ENCODE peak calls at places on chromosomes 16 and 17, in eight cellular contexts. One of them, this sample, is unnamed.
A peak's percentile ranks its signal among the peaks of the same experiment; 100 is the strongest.

GRCh38 chr17:39027037-39027436 is 59.8 kb upstream of the FBXO47 start:
- DNase-seq in IMR-90: no peak
- DNase-seq in heart left ventricle: peak; percentile 90
- DNase-seq in Peyer's patch: no peak
- DNase-seq in H54: peak; percentile 44
- DNase-seq in ovary: peak; percentile 52
- DNase-seq in adrenal gland: peak; percentile 56
- DNase-seq in erythroblast: no peak
- DNase-seq in this sample: no peak

GRCh38 chr16:53034306-53034705 is 18.4 kb downstream of the CHD9NB start:
- DNase-seq in IMR-90: peak; percentile 52
- DNase-seq in heart left ventricle: no peak
- DNase-seq in Peyer's patch: no peak
- DNase-seq in H54: no peak
- DNase-seq in ovary: no peak
- DNase-seq in adrenal gland: no peak
- DNase-seq in erythroblast: no peak
- DNase-seq in this sample: no peak

GRCh38 chr16:1791256-1791942 is 2.1 kb downstream of the IGFALS start:
- DNase-seq in IMR-90: no peak
- DNase-seq in heart left ventricle: no peak
- DNase-seq in Peyer's patch: no peak
- DNase-seq in H54: no peak
- DNase-seq in ovary: peak; percentile 22
- DNase-seq in adrenal gland: no peak
- DNase-seq in erythroblast: no peak
- DNase-seq in this sample: no peak

GRCh38 chr17:37742762-37743611 is 1.9 kb downstream of the HNF1B start:
- DNase-seq in IMR-90: no peak
- DNase-seq in heart left ventricle: no peak
- DNase-seq in Peyer's patch: no peak
- DNase-seq in H54: no peak
- DNase-seq in ovary: no peak
- DNase-seq in adrenal gland: no peak
- DNase-seq in erythroblast: peak; percentile 45
- DNase-seq in this sample: no peak

GRCh38 chr16:16025214-16025968 is 76.0 kb downstream of the ABCC1 start:
- DNase-seq in IMR-90: peak; percentile 97
- DNase-seq in heart left ventricle: no peak
- DNase-seq in Peyer's patch: peak; percentile 40
- DNase-seq in H54: peak; percentile 68
- DNase-seq in ovary: no peak
- DNase-seq in adrenal gland: peak; percentile 38
- DNase-seq in erythroblast: no peak
- DNase-seq in this sample: no peak

GRCh38 chr16:8660841-8661301 is 13.5 kb upstream of the ABAT start:
- DNase-seq in IMR-90: peak; percentile 58
- DNase-seq in heart left ventricle: peak; percentile 66
- DNase-seq in Peyer's patch: peak; percentile 42
- DNase-seq in H54: peak; percentile 53
- DNase-seq in ovary: peak; percentile 64
- DNase-seq in adrenal gland: peak; percentile 77
- DNase-seq in erythroblast: peak; percentile 67
- DNase-seq in this sample: no peak

GRCh38 chr17:51795401-51795800 is 363.1 kb downstream of the CA10 start:
- DNase-seq in IMR-90: no peak
- DNase-seq in heart left ventricle: no peak
- DNase-seq in Peyer's patch: no peak
- DNase-seq in H54: no peak
- DNase-seq in ovary: no peak
- DNase-seq in adrenal gland: no peak
- DNase-seq in erythroblast: no peak
- DNase-seq in this sample: no peak

GRCh38 chr17:17576772-17577234 is 14.7 kb downstream of the PEMT start:
- DNase-seq in IMR-90: no peak
- DNase-seq in heart left ventricle: no peak
- DNase-seq in Peyer's patch: no peak
- DNase-seq in H54: no peak
- DNase-seq in ovary: no peak
- DNase-seq in adrenal gland: no peak
- DNase-seq in erythroblast: no peak
- DNase-seq in this sample: no peak

GRCh38 chr16:1125471-1125870 is 27.4 kb upstream of the CACNA1H start:
- DNase-seq in IMR-90: peak; percentile 74
- DNase-seq in heart left ventricle: no peak
- DNase-seq in Peyer's patch: no peak
- DNase-seq in H54: peak; percentile 61
- DNase-seq in ovary: peak; percentile 61
- DNase-seq in adrenal gland: no peak
- DNase-seq in erythroblast: no peak
- DNase-seq in this sample: no peak

GRCh38 chr17:40019140-40019991 is 4.1 kb downstream of the CSF3 start:
- DNase-seq in IMR-90: peak; percentile 86
- DNase-seq in heart left ventricle: no peak
- DNase-seq in Peyer's patch: no peak
- DNase-seq in H54: no peak
- DNase-seq in ovary: peak; percentile 65
- DNase-seq in adrenal gland: peak; percentile 28
- DNase-seq in erythroblast: no peak
- DNase-seq in this sample: no peak

GRCh38 chr16:17307501-17307900 is 163.3 kb downstream of the XYLT1 start:
- DNase-seq in IMR-90: no peak
- DNase-seq in heart left ventricle: no peak
- DNase-seq in Peyer's patch: no peak
- DNase-seq in H54: no peak
- DNase-seq in ovary: no peak
- DNase-seq in adrenal gland: no peak
- DNase-seq in erythroblast: no peak
- DNase-seq in this sample: no peak

GRCh38 chr16:17459903-17460521 is 10.7 kb downstream of the XYLT1 start:
- DNase-seq in IMR-90: no peak
- DNase-seq in heart left ventricle: no peak
- DNase-seq in Peyer's patch: peak; percentile 73
- DNase-seq in H54: no peak
- DNase-seq in ovary: peak; percentile 48
- DNase-seq in adrenal gland: peak; percentile 80
- DNase-seq in erythroblast: no peak
- DNase-seq in this sample: no peak

GRCh38 chr17:41382396-41382795 is 290 bp upstream of the KRT34 start:
- DNase-seq in IMR-90: peak; percentile 45
- DNase-seq in heart left ventricle: no peak
- DNase-seq in Peyer's patch: no peak
- DNase-seq in H54: no peak
- DNase-seq in ovary: no peak
- DNase-seq in adrenal gland: no peak
- DNase-seq in erythroblast: no peak
- DNase-seq in this sample: no peak

GRCh38 chr16:66190411-66190810 is 176.1 kb upstream of the CDH5 start:
- DNase-seq in IMR-90: no peak
- DNase-seq in heart left ventricle: no peak
- DNase-seq in Peyer's patch: no peak
- DNase-seq in H54: no peak
- DNase-seq in ovary: no peak
- DNase-seq in adrenal gland: no peak
- DNase-seq in erythroblast: no peak
- DNase-seq in this sample: no peak

GRCh38 chr17:77449908-77450741 is 309.4 kb downstream of the SEC14L1 start:
- DNase-seq in IMR-90: peak; percentile 72
- DNase-seq in heart left ventricle: peak; percentile 91
- DNase-seq in Peyer's patch: peak; percentile 76
- DNase-seq in H54: peak; percentile 92
- DNase-seq in ovary: peak; percentile 89
- DNase-seq in adrenal gland: peak; percentile 95
- DNase-seq in erythroblast: no peak
- DNase-seq in this sample: no peak

GRCh38 chr17:8807070-8807550 is 7.9 kb upstream of the MFSD6L start:
- DNase-seq in IMR-90: no peak
- DNase-seq in heart left ventricle: no peak
- DNase-seq in Peyer's patch: peak; percentile 52
- DNase-seq in H54: peak; percentile 25
- DNase-seq in ovary: no peak
- DNase-seq in adrenal gland: no peak
- DNase-seq in erythroblast: no peak
- DNase-seq in this sample: no peak
- TF ChIP-seq POLR2A in IMR-90: no peak
- TF ChIP-seq POLR2A in heart left ventricle: no peak
- TF ChIP-seq POLR2A in Peyer's patch: no peak
- TF ChIP-seq POLR2A in H54: no peak
- TF ChIP-seq POLR2A in ovary: no peak
- TF ChIP-seq POLR2A in adrenal gland: no peak
- TF ChIP-seq POLR2A in erythroblast: no peak
- TF ChIP-seq POLR2A in this sample: no peak

DNA sequence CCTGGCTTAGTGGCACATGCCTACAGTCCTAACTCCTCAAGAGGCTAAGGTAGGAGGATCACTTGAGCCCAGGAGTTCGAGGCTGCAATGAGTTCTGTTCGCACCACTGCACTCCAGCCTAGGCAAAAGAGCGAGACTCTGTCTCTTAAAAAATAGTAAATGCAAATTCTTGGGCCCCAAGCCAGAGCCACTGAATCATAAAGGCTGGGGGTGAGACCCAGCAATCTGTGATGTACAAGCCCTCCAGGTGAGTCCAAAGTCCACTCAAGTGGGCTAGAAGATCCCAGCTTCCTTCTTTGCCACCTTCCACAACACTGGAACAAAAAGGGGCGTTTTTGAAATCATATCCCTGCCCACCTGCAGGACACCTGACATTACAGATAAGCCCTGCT is 16.9 kb downstream of the TRIM25 start:
- DNase-seq in IMR-90: no peak
- DNase-seq in heart left ventricle: no peak
- DNase-seq in Peyer's patch: no peak
- DNase-seq in H54: no peak
- DNase-seq in ovary: no peak
- DNase-seq in adrenal gland: no peak
- DNase-seq in erythroblast: no peak
- DNase-seq in this sample: no peak
- TF ChIP-seq POLR2A in IMR-90: no peak
- TF ChIP-seq POLR2A in heart left ventricle: no peak
- TF ChIP-seq POLR2A in Peyer's patch: no peak
- TF ChIP-seq POLR2A in H54: no peak
- TF ChIP-seq POLR2A in ovary: no peak
- TF ChIP-seq POLR2A in adrenal gland: no peak
- TF ChIP-seq POLR2A in erythroblast: no peak
- TF ChIP-seq POLR2A in this sample: no peak

DNA sequence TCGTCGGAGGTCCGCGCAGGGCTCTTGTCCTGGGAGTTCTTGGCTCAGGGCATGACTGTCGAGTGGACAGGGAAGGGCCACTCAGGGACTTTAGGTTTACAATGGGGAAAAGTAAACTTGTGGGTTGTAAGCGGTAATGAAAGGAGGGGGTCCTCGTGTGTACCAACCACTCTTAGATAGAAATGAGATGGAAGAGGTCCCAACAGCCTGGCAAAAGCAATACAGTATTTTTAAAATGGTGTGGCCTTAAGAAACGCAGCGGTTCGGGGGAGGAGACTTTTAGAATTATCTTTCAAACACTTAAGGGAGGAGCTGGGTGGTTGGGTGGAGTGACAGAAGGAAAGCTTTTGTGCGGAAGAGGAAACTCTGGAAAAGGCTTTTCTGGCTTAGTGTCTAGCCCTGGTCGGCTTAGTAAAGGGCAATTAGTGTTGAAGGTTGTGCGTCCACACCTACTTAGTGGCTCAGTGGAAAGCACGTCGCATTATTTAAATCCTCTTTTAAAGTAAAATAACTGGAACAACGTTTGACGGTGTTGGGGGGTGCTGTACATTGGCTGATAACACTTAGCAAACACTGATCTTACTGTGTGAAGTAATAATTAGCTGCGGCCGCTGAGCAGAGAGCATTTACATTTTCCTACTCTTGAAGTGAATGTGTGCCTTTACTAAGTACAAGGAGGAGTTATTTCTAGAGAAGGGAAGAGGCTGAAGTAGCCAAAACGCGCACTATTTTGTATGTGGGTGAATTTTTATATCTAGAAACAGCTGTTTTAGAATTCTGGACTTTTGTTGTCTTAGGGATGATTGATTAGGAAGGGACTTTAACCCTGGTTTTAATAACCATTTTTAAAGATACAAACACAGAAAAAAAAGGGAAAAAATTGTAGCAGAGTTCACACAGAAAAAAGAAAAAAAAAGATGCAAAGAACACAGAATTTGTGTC is 1.0 kb downstream of the WSB1 start:
- DNase-seq in IMR-90: peak; percentile 83
- DNase-seq in heart left ventricle: peak; percentile 73
- DNase-seq in Peyer's patch: peak; percentile 57
- DNase-seq in H54: peak; percentile 49
- DNase-seq in ovary: peak; percentile 77
- DNase-seq in adrenal gland: peak; percentile 81
- DNase-seq in erythroblast: peak; percentile 94
- DNase-seq in this sample: peak; percentile 24
- TF ChIP-seq POLR2A in IMR-90: peak; percentile 1
- TF ChIP-seq POLR2A in heart left ventricle: no peak
- TF ChIP-seq POLR2A in Peyer's patch: peak; percentile 71
- TF ChIP-seq POLR2A in H54: no peak
- TF ChIP-seq POLR2A in ovary: peak; percentile 69
- TF ChIP-seq POLR2A in adrenal gland: peak; percentile 22
- TF ChIP-seq POLR2A in erythroblast: peak; percentile 70
- TF ChIP-seq POLR2A in this sample: no peak

GRCh38 chr16:86191663-86192062 is 292.7 kb downstream of the IRF8 start:
- DNase-seq in IMR-90: no peak
- DNase-seq in heart left ventricle: no peak
- DNase-seq in Peyer's patch: no peak
- DNase-seq in H54: no peak
- DNase-seq in ovary: no peak
- DNase-seq in adrenal gland: no peak
- DNase-seq in erythroblast: no peak
- DNase-seq in this sample: no peak
- TF ChIP-seq POLR2A in IMR-90: no peak
- TF ChIP-seq POLR2A in heart left ventricle: no peak
- TF ChIP-seq POLR2A in Peyer's patch: no peak
- TF ChIP-seq POLR2A in H54: no peak
- TF ChIP-seq POLR2A in ovary: no peak
- TF ChIP-seq POLR2A in adrenal gland: no peak
- TF ChIP-seq POLR2A in erythroblast: no peak
- TF ChIP-seq POLR2A in this sample: no peak

This sample was measured in esophagus squamous epithelium.